ENCODE peak calls at places on chromosomes 4 and X, in six cellular contexts. A is mucosa of descending colon; M is globus pallidus; H is activated CD4-positive, alpha-beta T cell treated with anti-CD3 and anti-CD28 coated beads, Interleukin-2, amount 50 U/mL, for 48 hours; C is effector memory CD4-positive, alpha-beta T cell; W is M059J. U is an unnamed sample.

GRCh38 chrX:47321978-47322377 is 48.4 kb upstream of the ZNF157 start:
- DNase-seq in A (no peak), H (no peak), C (no peak), W (no peak), M (no peak), U (no peak)

GRCh38 chrX:2645563-2645962 is 45.5 kb upstream of the CD99 start:
- DNase-seq in C (no peak), W (no peak), M (no peak), H (no peak), A (no peak), U (no peak)

GRCh38 chr4:105232374-105232773 is 85.7 kb downstream of the TET2 start:
- DNase-seq in W (no peak), A (no peak), M (no peak), H (no peak), C (no peak), U (no peak)

GRCh38 chr4:23770011-23770410 is 119.8 kb downstream of the PPARGC1A start:
- DNase-seq in A (no peak), C (no peak), H (no peak), W (peak), M (no peak), U (no peak)

GRCh38 chr4:32462944-32463343 is 1742.8 kb downstream of the PCDH7 start:
- DNase-seq in A (no peak), H (no peak), W (no peak), M (no peak), C (no peak), U (no peak)

GRCh38 chr4:189285377-189285776 is 655.3 kb upstream of the FRG1 start:
- DNase-seq in C (no peak), H (no peak), A (no peak), M (no peak), W (no peak), U (no peak)

GRCh38 chr4:153142700-153143438 is 61.4 kb upstream of the TRIM2 start:
- DNase-seq in H (peak), W (peak), C (peak), M (peak), A (peak), U (peak)

GRCh38 chrX:49840679-49841078 is 11.6 kb downstream of the PAGE4 start:
- DNase-seq in H (peak), W (peak), C (peak), A (peak), M (peak), U (peak)